ENCODE peak calls at places on chromosome 1, in four cellular contexts. R is brain microvascular endothelial cell, S is BE2C, B is adrenal gland. W is an unnamed sample.

GRCh38 chr1:203675596-203676347 is 49.1 kb downstream of the ATP2B4 start:
- DNase-seq in R (no peak), S (no peak), B (no peak), W (no peak)

GRCh38 chr1:111197598-111198289 is 2.7 kb downstream of the DENND2D start:
- DNase-seq in R (peak), B (no peak), S (peak), W (no peak)

GRCh38 chr1:154975409-154976205 is 1.1 kb downstream of the CKS1B start:
- DNase-seq in B (peak), S (no peak), R (peak), W (peak)

GRCh38 chr1:232047473-232047872 is 420.9 kb downstream of the DISC1 start:
- DNase-seq in B (no peak), R (no peak), S (no peak), W (no peak)

GRCh38 chr1:92447976-92448375 is 38.7 kb downstream of the GFI1 start:
- DNase-seq in S (no peak), B (no peak), R (no peak), W (no peak)

GRCh38 chr1:211305044-211305443 is 21.6 kb upstream of the TRAF5 start:
- DNase-seq in B (peak), S (no peak), R (peak), W (peak)

GRCh38 chr1:232014941-232015340 is 388.4 kb downstream of the DISC1 start:
- DNase-seq in S (no peak), B (no peak), R (no peak), W (no peak)

GRCh38 chr1:180131510-180131909 is 23.2 kb upstream of the QSOX1 start:
- DNase-seq in B (peak), R (peak), S (no peak), W (peak)

GRCh38 chr1:36562181-36562685 is 79.5 kb upstream of the CSF3R start:
- DNase-seq in R (no peak), S (no peak), B (no peak), W (no peak)

GRCh38 chr1:153677718-153678518 is 570 bp upstream of the NPR1 start:
- DNase-seq in R (peak), B (peak), S (peak), W (no peak)

GRCh38 chr1:107430540-107431228 is 289.8 kb downstream of the NTNG1 start:
- DNase-seq in R (peak), S (peak), B (peak), W (peak)

GRCh38 chr1:151612506-151613274 is 840 bp downstream of the SNX27 start:
- DNase-seq in S (peak), R (no peak), B (peak), W (peak)

GRCh38 chr1:209881271-209882018 is 53.7 kb downstream of the UTP25 start:
- DNase-seq in R (no peak), S (no peak), B (no peak), W (no peak)

GRCh38 chr1:18719786-18720436 is 89.3 kb downstream of the PAX7 start:
- DNase-seq in R (no peak), S (no peak), B (no peak), W (peak)

GRCh38 chr1:203597386-203598040 is 29.1 kb upstream of the ATP2B4 start:
- DNase-seq in B (no peak), S (no peak), R (no peak), W (peak)

GRCh38 chr1:181073638-181074037 is 14.9 kb upstream of the IER5 start:
- DNase-seq in S (no peak), R (peak), B (no peak), W (peak)

GRCh38 chr1:214637722-214638473 is 34.9 kb downstream of the CENPF start:
- DNase-seq in R (peak), S (peak), B (no peak), W (peak)
- TF ChIP-seq CTCF in R (peak), S (peak), B (peak), W (peak)

DNA sequence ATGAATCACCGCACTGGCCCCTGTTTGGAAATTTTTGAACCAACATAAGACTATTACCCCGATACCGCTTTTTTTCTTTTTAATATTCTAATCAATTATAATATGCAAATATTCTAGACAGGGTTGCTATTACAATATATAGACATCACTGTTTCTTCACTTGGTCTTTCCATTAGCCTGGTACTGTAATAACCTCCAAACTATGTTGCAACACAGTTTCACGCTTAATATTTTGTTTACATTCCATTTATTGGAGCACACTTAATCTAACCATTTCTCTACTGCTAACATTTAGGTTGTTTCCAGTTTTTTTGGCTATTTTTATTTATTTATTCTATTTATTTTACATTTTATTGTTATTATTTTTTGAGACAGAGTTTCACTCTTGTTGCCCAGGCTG is 17.6 kb upstream of the NID1 start:
- DNase-seq in S (no peak), R (no peak), B (no peak), W (no peak)
- H3K4me3 ChIP-seq in S (no peak), R (no peak), B (no peak), W (no peak)

DNA sequence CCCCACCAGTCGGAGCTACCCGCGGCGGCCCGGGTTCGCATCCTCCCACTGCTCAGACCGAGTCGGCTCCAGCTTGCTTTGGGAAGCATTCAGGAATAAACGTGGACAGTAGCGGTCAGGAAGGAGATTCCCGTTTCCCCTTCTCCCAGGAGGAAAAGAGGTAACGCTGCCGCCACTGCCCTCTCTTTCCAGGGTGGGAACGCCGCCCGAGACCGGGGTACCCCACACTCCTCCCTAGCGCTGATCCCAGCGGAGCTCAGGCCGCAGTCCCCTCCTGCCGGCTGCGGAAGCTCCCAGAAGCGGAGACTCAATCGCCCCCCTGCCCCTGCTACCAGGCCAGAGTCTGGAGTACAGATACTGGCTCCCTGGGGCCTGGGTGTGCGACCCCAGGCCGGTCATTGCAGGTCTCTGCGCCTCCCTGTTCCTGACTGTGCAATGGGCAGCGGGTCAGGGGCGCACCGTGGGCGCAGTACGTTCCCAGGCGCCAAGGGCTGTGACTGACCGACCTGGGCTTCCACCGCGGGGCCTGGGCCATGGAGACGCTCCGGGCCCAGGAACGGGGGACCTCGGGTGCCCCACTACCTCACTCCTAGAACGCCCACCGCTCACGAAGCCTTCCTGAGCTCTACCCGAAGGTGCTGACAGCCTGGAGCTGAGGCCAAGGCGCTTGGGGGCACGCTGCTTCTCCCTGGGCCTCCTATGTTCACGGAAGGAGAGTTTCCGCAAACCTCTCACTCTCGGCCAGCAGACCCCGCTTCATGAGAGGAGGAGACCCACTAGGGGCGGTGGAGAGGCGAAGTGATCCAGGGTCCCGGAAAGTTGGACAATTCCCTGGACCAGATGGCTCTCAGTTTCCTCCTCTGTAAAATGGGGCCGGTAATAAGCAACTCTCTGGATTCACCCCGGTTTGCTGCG is 7.8 kb downstream of the DMRTA2 start:
- DNase-seq in S (no peak), B (no peak), R (no peak), W (no peak)
- TF ChIP-seq CTCF in S (no peak), B (no peak), R (peak), W (no peak)

GRCh38 chr1:243354511-243355153 is 98.8 kb downstream of the SDCCAG8 start:
- DNase-seq in B (no peak), R (no peak), S (no peak), W (no peak)
- H3K4me3 ChIP-seq in B (no peak), R (no peak), S (no peak), W (peak)

GRCh38 chr1:235864965-235865525 is 1.7 kb downstream of the LYST start:
- DNase-seq in R (no peak), B (no peak), S (no peak), W (peak)

GRCh38 chr1:235865565-235866206 is 1.0 kb downstream of the LYST start:
- DNase-seq in B (no peak), S (no peak), R (no peak), W (no peak)

GRCh38 chr1:235867903-235868469 is 1.3 kb upstream of the LYST start:
- DNase-seq in B (no peak), S (no peak), R (no peak), W (no peak)

GRCh38 chr1:235866207-235866912 is at the start of gene LYST:
- DNase-seq in R (peak), S (peak), B (peak), W (peak)

DNA sequence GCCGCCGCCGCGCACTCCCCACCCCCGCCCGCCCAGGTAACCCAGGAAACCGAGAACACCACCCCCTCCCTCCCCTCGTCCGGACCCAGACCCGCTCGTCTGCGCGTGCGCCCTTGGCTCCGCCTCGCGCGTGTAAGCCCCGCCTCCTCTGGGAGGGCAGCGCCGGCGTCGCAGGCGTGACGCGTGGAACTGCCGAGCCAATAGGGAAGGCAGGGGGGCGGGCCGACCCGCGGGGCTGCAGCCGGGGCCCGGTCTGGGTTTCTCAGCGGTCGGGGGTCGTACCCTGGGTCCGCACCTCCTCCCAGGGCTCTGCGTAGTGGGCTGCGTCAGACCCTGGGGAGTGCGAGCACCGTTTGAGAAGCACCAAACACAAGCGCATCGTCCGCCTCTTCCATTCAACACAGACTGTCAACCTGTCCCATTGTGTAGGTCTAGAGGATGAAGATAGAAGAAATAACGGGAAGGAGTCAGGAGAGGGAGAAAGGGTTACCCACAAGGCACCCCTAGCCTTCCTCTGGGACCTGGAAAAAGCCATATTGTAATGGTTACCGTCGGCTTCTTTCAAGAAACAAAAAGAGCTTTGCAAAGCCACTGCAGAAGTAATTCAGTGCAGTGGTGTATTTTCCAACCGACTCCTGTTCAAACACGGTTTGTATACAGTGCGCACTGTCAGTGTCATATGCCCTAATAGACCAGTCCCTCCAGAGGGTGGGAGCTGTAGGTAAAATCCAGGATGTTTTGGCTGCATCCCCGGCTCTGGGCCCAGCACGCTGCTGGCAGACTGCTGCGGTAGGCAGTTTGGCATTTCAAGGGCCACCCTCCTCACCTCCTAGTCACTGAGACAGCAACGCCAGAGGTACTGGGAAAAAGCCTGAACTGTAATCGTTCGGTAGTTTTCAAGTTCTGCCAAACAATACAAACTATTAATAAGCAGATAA is 476 bp upstream of the LYST start:
- DNase-seq in R (peak), B (peak), S (peak), W (peak)
- TF ChIP-seq CTCF in R (no peak), B (no peak), S (no peak), W (no peak)

GRCh38 chr1:1539310-1540014 is 962 bp downstream of the TMEM240 start:
- DNase-seq in R (no peak), B (no peak), S (no peak), W (peak)

GRCh38 chr1:1538334-1538733 is 2.1 kb downstream of the TMEM240 start:
- DNase-seq in S (no peak), R (no peak), B (no peak), W (no peak)

GRCh38 chr1:1540817-1541628 is 599 bp upstream of the TMEM240 start:
- DNase-seq in R (no peak), S (no peak), B (no peak), W (no peak)

GRCh38 chr1:1538989-1539309 is 1.5 kb downstream of the TMEM240 start:
- DNase-seq in R (no peak), B (no peak), S (no peak), W (no peak)

GRCh38 chr1:1540015-1540816 is at the start of gene TMEM240:
- DNase-seq in B (peak), S (peak), R (peak), W (peak)
- H3K4me3 ChIP-seq in B (no peak), S (peak), R (peak), W (peak)